ENCODE peak calls at places on chromosome 18, in eight cellular contexts. N is left ventricle myocardium inferior, C is AG10803, B is Calu3, J is transverse colon, R is dorsolateral prefrontal cortex, A is HFFc6, M is GM12865. E is an unnamed sample.

GRCh38 chr18:5380581-5380980 is 85.1 kb upstream of the ZBTB14 start:
- DNase-seq in N (no peak), C (no peak), B (no peak), J (no peak), R (no peak), A (no peak), M (no peak), E (no peak)

GRCh38 chr18:54607213-54607934 is 16.3 kb downstream of the DYNAP start:
- DNase-seq in N (no peak), C (peak; percentile 1), B (peak; percentile 60), J (peak; percentile 38), R (no peak), A (no peak), M (no peak), E (no peak)

GRCh38 chr18:46213295-46213694 is 109.1 kb downstream of the HAUS1 start:
- DNase-seq in N (no peak), C (no peak), B (no peak), J (no peak), R (no peak), A (no peak), M (peak; percentile 41), E (peak; percentile 46)

GRCh38 chr18:43805646-43806194 is 528.4 kb upstream of the SYT4 start:
- DNase-seq in N (no peak), C (peak; percentile 5), B (no peak), J (no peak), R (no peak), A (no peak), M (no peak), E (no peak)

GRCh38 chr18:12741351-12741750 is 38.5 kb downstream of the PSMG2 start:
- DNase-seq in N (no peak), C (peak; percentile 29), B (peak; percentile 51), J (no peak), R (no peak), A (peak; percentile 91), M (no peak), E (no peak)

GRCh38 chr18:63374520-63374919 is 7.5 kb upstream of the KDSR start:
- DNase-seq in N (no peak), C (peak; percentile 40), B (no peak), J (no peak), R (no peak), A (peak; percentile 7), M (no peak), E (no peak)

GRCh38 chr18:63237486-63237885 is 82.1 kb downstream of the BCL2 start:
- DNase-seq in N (no peak), C (no peak), B (no peak), J (no peak), R (no peak), A (no peak), M (no peak), E (no peak)

GRCh38 chr18:31683968-31684278 is 458 bp downstream of the B4GALT6 start:
- DNase-seq in N (no peak), C (no peak), B (no peak), J (no peak), R (no peak), A (no peak), M (no peak), E (no peak)

GRCh38 chr18:47265197-47265596 is 13.7 kb upstream of the SKOR2 start:
- DNase-seq in N (no peak), C (peak; percentile 85), B (no peak), J (no peak), R (no peak), A (peak; percentile 47), M (no peak), E (no peak)

GRCh38 chr18:9380571-9381390 is 46.2 kb downstream of the TWSG1 start:
- DNase-seq in N (no peak), C (peak; percentile 89), B (no peak), J (no peak), R (no peak), A (peak; percentile 4), M (no peak), E (no peak)

GRCh38 chr18:56709463-56709862 is 58.3 kb downstream of the WDR7 start:
- DNase-seq in N (no peak), C (peak; percentile 78), B (peak; percentile 14), J (no peak), R (no peak), A (peak; percentile 89), M (peak; percentile 78), E (peak; percentile 54)

GRCh38 chr18:58221060-58221725 is 177.2 kb downstream of the NEDD4L start:
- DNase-seq in N (no peak), C (peak; percentile 25), B (peak; percentile 79), J (peak; percentile 81), R (no peak), A (peak; percentile 70), M (no peak), E (no peak)

GRCh38 chr18:10715791-10716190 is 190.0 kb downstream of the NAPG start:
- DNase-seq in N (no peak), C (peak; percentile 56), B (peak; percentile 46), J (no peak), R (no peak), A (no peak), M (no peak), E (no peak)
- TF ChIP-seq CTCF in N (no peak), C (no peak), B (no peak), J (no peak), R (no peak), A (no peak), M (no peak), E (no peak)

GRCh38 chr18:34224423-34225217 is at the start of gene NOL4:
- DNase-seq in N (no peak), C (no peak), B (peak; percentile 19), J (peak; percentile 60), R (peak; percentile 85), A (no peak), M (peak; percentile 54), E (peak; percentile 52)
- TF ChIP-seq CTCF in N (peak; percentile 41), C (no peak), B (no peak), J (peak; percentile 40), R (peak; percentile 43), A (no peak), M (peak; percentile 36), E (no peak)

GRCh38 chr18:77749189-77749588 is 499.5 kb downstream of the GALR1 start:
- DNase-seq in N (no peak), C (no peak), B (no peak), J (no peak), R (no peak), A (no peak), M (no peak), E (peak; percentile 9)
- TF ChIP-seq CTCF in N (peak; percentile 62), C (peak; percentile 46), B (no peak), J (peak; percentile 34), R (peak; percentile 44), A (peak; percentile 40), M (peak; percentile 47), E (peak; percentile 6)

GRCh38 chr18:22168360-22168921 is 948 bp upstream of the GATA6 start:
- DNase-seq in N (no peak), C (no peak), B (peak; percentile 57), J (peak; percentile 56), R (no peak), A (no peak), M (no peak), E (peak; percentile 48)
- TF ChIP-seq CTCF in N (no peak), C (peak; percentile 2), B (no peak), J (peak; percentile 16), R (no peak), A (no peak), M (no peak), E (no peak)

GRCh38 chr18:2570772-2571199 is 519 bp downstream of the METTL4 start:
- DNase-seq in N (peak; percentile 63), C (peak; percentile 67), B (peak; percentile 65), J (peak; percentile 75), R (peak; percentile 80), A (peak; percentile 73), M (peak; percentile 75), E (peak; percentile 62)
- TF ChIP-seq CTCF in N (peak; percentile 35), C (peak; percentile 28), B (no peak), J (peak; percentile 12), R (no peak), A (peak; percentile 21), M (no peak), E (no peak)

E was measured in GM20000.